ENCODE peak calls at places on chromosomes 2 and 18, in four cellular contexts. K is tibial artery; Q is LoVo; V is stimulated activated CD4-positive, alpha-beta T cell treated with anti-CD3 and anti-CD28 coated beads, Interleukin-4, amount 100 ng/mL, for 24 hours. L is an unnamed sample.

GRCh38 chr2:204691911-204692510 is 146.7 kb downstream of the PARD3B start:
- DNase-seq in K (no peak), Q (peak), V (peak), L (peak)

GRCh38 chr18:55651236-55651635 is 63.2 kb upstream of the TCF4 start:
- DNase-seq in K (no peak), Q (no peak), V (no peak), L (no peak)

GRCh38 chr2:135657806-135658582 is 83.7 kb upstream of the UBXN4 start:
- DNase-seq in K (no peak), Q (no peak), V (peak), L (no peak)

GRCh38 chr2:191580581-191580980 is 97.4 kb upstream of the NABP1 start:
- DNase-seq in K (no peak), Q (no peak), V (no peak), L (no peak)

GRCh38 chr2:220224711-220225519 is 597.5 kb downstream of the SLC4A3 start:
- DNase-seq in K (no peak), Q (no peak), V (no peak), L (peak)

GRCh38 chr2:225090746-225091145 is 48.5 kb upstream of the DOCK10 start:
- DNase-seq in K (no peak), Q (no peak), V (no peak), L (no peak)

GRCh38 chr2:136653836-136654235 is 111.5 kb upstream of the THSD7B start:
- DNase-seq in K (no peak), Q (no peak), V (no peak), L (no peak)

GRCh38 chr2:171287036-171287435 is 126.3 kb upstream of the TLK1 start:
- DNase-seq in K (no peak), Q (no peak), V (no peak), L (no peak)

GRCh38 chr18:9380101-9380500 is 45.5 kb downstream of the TWSG1 start:
- DNase-seq in K (no peak), Q (no peak), V (no peak), L (no peak)

GRCh38 chr2:38178556-38179419 is 102.8 kb upstream of the CYP1B1 start:
- DNase-seq in K (no peak), Q (no peak), V (no peak), L (peak)

GRCh38 chr2:71157124-71157802 is 26.8 kb downstream of the MPHOSPH10 start:
- DNase-seq in K (no peak), Q (no peak), V (peak), L (peak)

GRCh38 chr18:22694954-22695353 is 238.2 kb upstream of the RBBP8 start:
- DNase-seq in K (peak), Q (peak), V (no peak), L (peak)

GRCh38 chr18:22961156-22961555 is 28.0 kb downstream of the RBBP8 start:
- DNase-seq in K (no peak), Q (no peak), V (no peak), L (no peak)

GRCh38 chr2:16031848-16032159 is 91.5 kb downstream of the MYCN start:
- DNase-seq in K (no peak), Q (peak), V (no peak), L (no peak)

GRCh38 chr2:213149949-213150314 is 1.5 kb downstream of the IKZF2 start:
- DNase-seq in K (no peak), Q (no peak), V (no peak), L (no peak)

GRCh38 chr2:235396071-235396846 is 97.6 kb upstream of the AGAP1 start:
- DNase-seq in K (no peak), Q (no peak), V (no peak), L (no peak)

GRCh38 chr2:45256173-45256866 is 247.1 kb upstream of the SIX2 start:
- DNase-seq in K (peak), Q (no peak), V (no peak), L (no peak)

GRCh38 chr2:67797801-67798535 is 264.8 kb downstream of the C1D start:
- DNase-seq in K (no peak), Q (no peak), V (no peak), L (peak)